ENCODE peak calls at places on chromosomes 7 and 10, in ten cellular contexts. One of them, this sample, is unnamed.

GRCh38 chr7:33939121-33939520 is 33.8 kb downstream of the BMPER start:
- DNase-seq in IMR-90: no peak
- DNase-seq in GM23248: no peak
- DNase-seq in H1: no peak
- DNase-seq in neuronal stem cell: no peak
- DNase-seq in PC-9: no peak
- DNase-seq in A549: no peak
- DNase-seq in H9: no peak
- DNase-seq in HCT116: no peak
- DNase-seq in MM.1S: no peak
- DNase-seq in this sample: no peak

GRCh38 chr10:116014859-116015258 is 258.1 kb downstream of the GFRA1 start:
- DNase-seq in IMR-90: no peak
- DNase-seq in GM23248: no peak
- DNase-seq in H1: no peak
- DNase-seq in neuronal stem cell: no peak
- DNase-seq in PC-9: no peak
- DNase-seq in A549: no peak
- DNase-seq in H9: no peak
- DNase-seq in HCT116: no peak
- DNase-seq in MM.1S: peak
- DNase-seq in this sample: no peak

GRCh38 chr10:20271490-20271889 is 455.3 kb downstream of the PLXDC2 start:
- DNase-seq in IMR-90: no peak
- DNase-seq in GM23248: no peak
- DNase-seq in H1: no peak
- DNase-seq in neuronal stem cell: no peak
- DNase-seq in PC-9: no peak
- DNase-seq in A549: no peak
- DNase-seq in H9: no peak
- DNase-seq in HCT116: no peak
- DNase-seq in MM.1S: no peak
- DNase-seq in this sample: no peak

GRCh38 chr7:155020996-155021395 is 18.1 kb upstream of the PAXIP1 start:
- DNase-seq in IMR-90: no peak
- DNase-seq in GM23248: no peak
- DNase-seq in H1: peak
- DNase-seq in neuronal stem cell: no peak
- DNase-seq in PC-9: no peak
- DNase-seq in A549: no peak
- DNase-seq in H9: peak
- DNase-seq in HCT116: no peak
- DNase-seq in MM.1S: no peak
- DNase-seq in this sample: no peak

GRCh38 chr7:153886506-153887391 is 165.4 kb upstream of the DPP6 start:
- DNase-seq in IMR-90: no peak
- DNase-seq in GM23248: peak
- DNase-seq in H1: peak
- DNase-seq in neuronal stem cell: peak
- DNase-seq in PC-9: no peak
- DNase-seq in A549: no peak
- DNase-seq in H9: peak
- DNase-seq in HCT116: no peak
- DNase-seq in MM.1S: no peak
- DNase-seq in this sample: no peak

GRCh38 chr7:129434846-129435318 is 650 bp downstream of the STRIP2 start:
- DNase-seq in IMR-90: peak
- DNase-seq in GM23248: peak
- DNase-seq in H1: no peak
- DNase-seq in neuronal stem cell: no peak
- DNase-seq in PC-9: no peak
- DNase-seq in A549: no peak
- DNase-seq in H9: peak
- DNase-seq in HCT116: no peak
- DNase-seq in MM.1S: no peak
- DNase-seq in this sample: no peak

GRCh38 chr10:128050937-128051336 is 75.3 kb downstream of the MKI67 start:
- DNase-seq in IMR-90: no peak
- DNase-seq in GM23248: peak
- DNase-seq in H1: no peak
- DNase-seq in neuronal stem cell: no peak
- DNase-seq in PC-9: no peak
- DNase-seq in A549: no peak
- DNase-seq in H9: no peak
- DNase-seq in HCT116: no peak
- DNase-seq in MM.1S: no peak
- DNase-seq in this sample: no peak

GRCh38 chr7:2757904-2758672 is 70.1 kb downstream of the AMZ1 start:
- DNase-seq in IMR-90: peak
- DNase-seq in GM23248: peak
- DNase-seq in H1: no peak
- DNase-seq in neuronal stem cell: no peak
- DNase-seq in PC-9: peak
- DNase-seq in A549: peak
- DNase-seq in H9: no peak
- DNase-seq in HCT116: peak
- DNase-seq in MM.1S: peak
- DNase-seq in this sample: no peak

GRCh38 chr10:132972149-132972985 is 30.0 kb upstream of the CFAP46 start:
- DNase-seq in IMR-90: no peak
- DNase-seq in GM23248: no peak
- DNase-seq in H1: no peak
- DNase-seq in neuronal stem cell: no peak
- DNase-seq in PC-9: no peak
- DNase-seq in A549: no peak
- DNase-seq in H9: no peak
- DNase-seq in HCT116: no peak
- DNase-seq in MM.1S: no peak
- DNase-seq in this sample: no peak

GRCh38 chr7:101935521-101936141 is 118.2 kb downstream of the CUX1 start:
- DNase-seq in IMR-90: no peak
- DNase-seq in GM23248: no peak
- DNase-seq in H1: peak
- DNase-seq in neuronal stem cell: no peak
- DNase-seq in PC-9: no peak
- DNase-seq in A549: no peak
- DNase-seq in H9: no peak
- DNase-seq in HCT116: no peak
- DNase-seq in MM.1S: no peak
- DNase-seq in this sample: peak

GRCh38 chr7:617614-618538 is 98.2 kb upstream of the PDGFA start:
- DNase-seq in IMR-90: no peak
- DNase-seq in GM23248: no peak
- DNase-seq in H1: no peak
- DNase-seq in neuronal stem cell: no peak
- DNase-seq in PC-9: no peak
- DNase-seq in A549: no peak
- DNase-seq in H9: no peak
- DNase-seq in HCT116: no peak
- DNase-seq in MM.1S: no peak
- DNase-seq in this sample: no peak

GRCh38 chr7:12458520-12459131 is 55.0 kb upstream of the VWDE start:
- DNase-seq in IMR-90: peak
- DNase-seq in GM23248: peak
- DNase-seq in H1: no peak
- DNase-seq in neuronal stem cell: peak
- DNase-seq in PC-9: peak
- DNase-seq in A549: peak
- DNase-seq in H9: no peak
- DNase-seq in HCT116: peak
- DNase-seq in MM.1S: peak
- DNase-seq in this sample: peak

GRCh38 chr7:134693256-134693655 is 46.6 kb downstream of the BPGM start:
- DNase-seq in IMR-90: peak
- DNase-seq in GM23248: peak
- DNase-seq in H1: no peak
- DNase-seq in neuronal stem cell: no peak
- DNase-seq in PC-9: no peak
- DNase-seq in A549: no peak
- DNase-seq in H9: no peak
- DNase-seq in HCT116: no peak
- DNase-seq in MM.1S: no peak
- DNase-seq in this sample: no peak

GRCh38 chr10:86508217-86508616 is 13.4 kb downstream of the WAPL start:
- DNase-seq in IMR-90: no peak
- DNase-seq in GM23248: no peak
- DNase-seq in H1: no peak
- DNase-seq in neuronal stem cell: no peak
- DNase-seq in PC-9: no peak
- DNase-seq in A549: no peak
- DNase-seq in H9: no peak
- DNase-seq in HCT116: no peak
- DNase-seq in MM.1S: no peak
- DNase-seq in this sample: no peak

GRCh38 chr7:99393363-99394187 is 14.8 kb downstream of the PDAP1 start:
- DNase-seq in IMR-90: no peak
- DNase-seq in GM23248: peak
- DNase-seq in H1: peak
- DNase-seq in neuronal stem cell: peak
- DNase-seq in PC-9: no peak
- DNase-seq in A549: no peak
- DNase-seq in H9: peak
- DNase-seq in HCT116: no peak
- DNase-seq in MM.1S: no peak
- DNase-seq in this sample: no peak

GRCh38 chr7:127107601-127108007 is 145.1 kb downstream of the GRM8 start:
- DNase-seq in IMR-90: peak
- DNase-seq in GM23248: peak
- DNase-seq in H1: peak
- DNase-seq in neuronal stem cell: peak
- DNase-seq in PC-9: peak
- DNase-seq in A549: peak
- DNase-seq in H9: peak
- DNase-seq in HCT116: peak
- DNase-seq in MM.1S: peak
- DNase-seq in this sample: peak

GRCh38 chr7:82715344-82715743 is 271.8 kb upstream of the CACNA2D1 start:
- DNase-seq in IMR-90: no peak
- DNase-seq in GM23248: no peak
- DNase-seq in H1: no peak
- DNase-seq in neuronal stem cell: no peak
- DNase-seq in PC-9: no peak
- DNase-seq in A549: no peak
- DNase-seq in H9: no peak
- DNase-seq in HCT116: no peak
- DNase-seq in MM.1S: no peak
- DNase-seq in this sample: no peak
- H3K4me2 ChIP-seq in IMR-90: no peak
- H3K4me2 ChIP-seq in GM23248: no peak
- H3K4me2 ChIP-seq in H1: no peak
- H3K4me2 ChIP-seq in neuronal stem cell: no peak
- H3K4me2 ChIP-seq in PC-9: no peak
- H3K4me2 ChIP-seq in A549: no peak
- H3K4me2 ChIP-seq in H9: no peak
- H3K4me2 ChIP-seq in HCT116: no peak
- H3K4me2 ChIP-seq in MM.1S: no peak
- H3K4me2 ChIP-seq in this sample: no peak

DNA sequence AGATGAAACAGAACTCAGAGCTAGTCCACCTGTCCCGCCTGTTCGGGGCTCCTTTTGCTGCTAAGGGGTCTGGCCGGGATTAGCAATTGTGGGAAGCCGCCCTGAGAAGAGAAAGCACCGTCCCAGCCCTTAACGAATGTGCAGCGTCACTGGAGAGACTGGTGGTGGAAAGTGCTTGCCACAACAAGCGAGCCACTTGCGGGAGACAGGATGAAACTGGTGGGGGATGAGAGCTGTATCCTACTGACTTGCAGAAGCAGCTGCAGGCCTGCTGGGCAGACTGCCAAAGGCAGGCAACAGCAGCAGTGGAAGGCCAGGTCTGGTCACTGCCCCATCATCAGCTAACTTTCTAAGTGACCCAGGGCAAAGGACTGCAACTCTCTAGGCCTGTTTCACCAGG is 95.4 kb downstream of the FAM53B start:
- DNase-seq in IMR-90: peak
- DNase-seq in GM23248: peak
- DNase-seq in H1: no peak
- DNase-seq in neuronal stem cell: no peak
- DNase-seq in PC-9: no peak
- DNase-seq in A549: no peak
- DNase-seq in H9: no peak
- DNase-seq in HCT116: no peak
- DNase-seq in MM.1S: peak
- DNase-seq in this sample: no peak
- H3K27ac ChIP-seq in IMR-90: peak
- H3K27ac ChIP-seq in GM23248: no peak
- H3K27ac ChIP-seq in H1: no peak
- H3K27ac ChIP-seq in neuronal stem cell: peak
- H3K27ac ChIP-seq in PC-9: no peak
- H3K27ac ChIP-seq in A549: no peak
- H3K27ac ChIP-seq in H9: no peak
- H3K27ac ChIP-seq in HCT116: no peak
- H3K27ac ChIP-seq in MM.1S: peak
- H3K27ac ChIP-seq in this sample: peak

DNA sequence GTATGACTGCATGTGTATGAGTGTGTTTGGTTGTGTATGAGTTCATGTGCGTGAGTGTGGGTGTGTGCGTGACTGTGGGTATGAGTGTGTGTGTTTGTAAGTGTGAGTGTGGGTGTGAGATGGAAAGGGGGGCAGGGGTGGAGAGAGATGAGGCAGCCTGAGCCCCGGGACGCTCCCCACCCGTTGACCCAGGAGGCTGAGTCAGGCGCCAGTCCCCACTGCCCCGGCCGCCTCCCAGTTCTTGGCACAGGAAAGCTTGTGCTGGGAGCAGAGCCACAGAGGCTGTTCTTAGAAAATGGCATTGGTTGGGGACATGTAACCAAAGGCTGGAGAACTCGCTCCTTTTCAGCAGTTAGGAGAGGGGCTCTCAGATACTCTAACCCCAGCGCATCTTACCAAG is 27.8 kb upstream of the NUB1 start:
- DNase-seq in IMR-90: peak
- DNase-seq in GM23248: peak
- DNase-seq in H1: no peak
- DNase-seq in neuronal stem cell: no peak
- DNase-seq in PC-9: no peak
- DNase-seq in A549: no peak
- DNase-seq in H9: peak
- DNase-seq in HCT116: no peak
- DNase-seq in MM.1S: no peak
- DNase-seq in this sample: no peak
- H3K4me2 ChIP-seq in IMR-90: no peak
- H3K4me2 ChIP-seq in GM23248: peak
- H3K4me2 ChIP-seq in H1: no peak
- H3K4me2 ChIP-seq in neuronal stem cell: no peak
- H3K4me2 ChIP-seq in PC-9: no peak
- H3K4me2 ChIP-seq in A549: no peak
- H3K4me2 ChIP-seq in H9: no peak
- H3K4me2 ChIP-seq in HCT116: no peak
- H3K4me2 ChIP-seq in MM.1S: no peak
- H3K4me2 ChIP-seq in this sample: no peak

DNA sequence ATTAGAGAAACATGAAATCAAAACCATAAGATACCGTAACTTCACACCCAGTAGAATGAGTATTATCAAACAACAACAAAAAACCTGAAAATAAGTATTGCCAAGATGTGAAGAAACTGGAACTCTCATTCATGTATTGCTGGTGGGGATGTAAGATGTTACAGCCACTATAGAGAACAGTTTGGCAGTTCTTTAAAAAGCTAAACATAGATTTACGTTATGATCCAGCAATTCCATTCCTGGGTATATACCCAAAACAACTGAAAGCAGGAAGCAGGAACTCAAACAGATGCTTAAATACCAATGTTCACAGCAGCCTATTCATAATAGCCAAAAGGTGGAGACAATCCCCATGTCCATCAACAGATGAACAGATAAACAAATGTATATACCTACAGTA is 72.5 kb downstream of the NT5C2 start:
- DNase-seq in IMR-90: no peak
- DNase-seq in GM23248: no peak
- DNase-seq in H1: no peak
- DNase-seq in neuronal stem cell: no peak
- DNase-seq in PC-9: no peak
- DNase-seq in A549: no peak
- DNase-seq in H9: no peak
- DNase-seq in HCT116: no peak
- DNase-seq in MM.1S: no peak
- DNase-seq in this sample: no peak
- H3K27ac ChIP-seq in IMR-90: peak
- H3K27ac ChIP-seq in GM23248: no peak
- H3K27ac ChIP-seq in H1: no peak
- H3K27ac ChIP-seq in neuronal stem cell: no peak
- H3K27ac ChIP-seq in PC-9: no peak
- H3K27ac ChIP-seq in A549: peak
- H3K27ac ChIP-seq in H9: no peak
- H3K27ac ChIP-seq in HCT116: no peak
- H3K27ac ChIP-seq in MM.1S: no peak
- H3K27ac ChIP-seq in this sample: no peak

This sample was measured in OCI-LY7.